ENCODE peak calls at places on chromosomes 7 and 10, in five cellular contexts. One of them, this sample, is unnamed.

GRCh38 chr7:26365077-26365896 is 73.6 kb downstream of the SNX10 start:
- DNase-seq in upper lobe of right lung: no peak
- DNase-seq in HT-29: peak; percentile 84
- DNase-seq in myocyte: peak; percentile 82
- DNase-seq in activated T-cell treated with anti-CD3 and anti-CD28 coated beads, Interleukin-2, amount 50 U/mL, for 4 hours: peak; percentile 35
- DNase-seq in this sample: peak; percentile 73

GRCh38 chr10:131110241-131110783 is 201.2 kb downstream of the TCERG1L start:
- DNase-seq in HT-29: no peak
- DNase-seq in myocyte: no peak
- DNase-seq in upper lobe of right lung: no peak
- DNase-seq in activated T-cell treated with anti-CD3 and anti-CD28 coated beads, Interleukin-2, amount 50 U/mL, for 4 hours: no peak
- DNase-seq in this sample: no peak

GRCh38 chr10:90642136-90642535 is 215.7 kb downstream of the HTR7 start:
- DNase-seq in activated T-cell treated with anti-CD3 and anti-CD28 coated beads, Interleukin-2, amount 50 U/mL, for 4 hours: no peak
- DNase-seq in upper lobe of right lung: no peak
- DNase-seq in myocyte: no peak
- DNase-seq in HT-29: no peak
- DNase-seq in this sample: no peak

GRCh38 chr7:54967384-54967783 is 51.4 kb upstream of the EGFR start:
- DNase-seq in HT-29: no peak
- DNase-seq in activated T-cell treated with anti-CD3 and anti-CD28 coated beads, Interleukin-2, amount 50 U/mL, for 4 hours: no peak
- DNase-seq in upper lobe of right lung: no peak
- DNase-seq in myocyte: peak; percentile 22
- DNase-seq in this sample: peak; percentile 54

GRCh38 chr10:101047961-101048892 is 13.6 kb upstream of the KAZALD1 start:
- DNase-seq in upper lobe of right lung: no peak
- DNase-seq in activated T-cell treated with anti-CD3 and anti-CD28 coated beads, Interleukin-2, amount 50 U/mL, for 4 hours: no peak
- DNase-seq in myocyte: no peak
- DNase-seq in HT-29: peak; percentile 43
- DNase-seq in this sample: no peak

GRCh38 chr7:23811540-23811939 is 101.5 kb downstream of the STK31 start:
- DNase-seq in myocyte: no peak
- DNase-seq in activated T-cell treated with anti-CD3 and anti-CD28 coated beads, Interleukin-2, amount 50 U/mL, for 4 hours: no peak
- DNase-seq in HT-29: peak; percentile 31
- DNase-seq in upper lobe of right lung: no peak
- DNase-seq in this sample: no peak

GRCh38 chr10:106560925-106561640 is 603.4 kb downstream of the SORCS1 start:
- DNase-seq in activated T-cell treated with anti-CD3 and anti-CD28 coated beads, Interleukin-2, amount 50 U/mL, for 4 hours: no peak
- DNase-seq in myocyte: no peak
- DNase-seq in upper lobe of right lung: no peak
- DNase-seq in HT-29: no peak
- DNase-seq in this sample: no peak

GRCh38 chr7:150988230-150989226 is 2.3 kb upstream of the NOS3 start:
- DNase-seq in upper lobe of right lung: no peak
- DNase-seq in activated T-cell treated with anti-CD3 and anti-CD28 coated beads, Interleukin-2, amount 50 U/mL, for 4 hours: peak; percentile 67
- DNase-seq in HT-29: peak; percentile 61
- DNase-seq in myocyte: peak; percentile 51
- DNase-seq in this sample: no peak

GRCh38 chr10:96740579-96741281 is 20.4 kb upstream of the PIK3AP1 start:
- DNase-seq in activated T-cell treated with anti-CD3 and anti-CD28 coated beads, Interleukin-2, amount 50 U/mL, for 4 hours: no peak
- DNase-seq in myocyte: no peak
- DNase-seq in upper lobe of right lung: peak; percentile 85
- DNase-seq in HT-29: no peak
- DNase-seq in this sample: no peak

GRCh38 chr7:36535866-36536664 is 146.4 kb downstream of the ANLN start:
- DNase-seq in myocyte: peak; percentile 40
- DNase-seq in HT-29: no peak
- DNase-seq in upper lobe of right lung: no peak
- DNase-seq in activated T-cell treated with anti-CD3 and anti-CD28 coated beads, Interleukin-2, amount 50 U/mL, for 4 hours: no peak
- DNase-seq in this sample: no peak

GRCh38 chr7:4740796-4741195 is 34.6 kb upstream of the AP5Z1 start:
- DNase-seq in activated T-cell treated with anti-CD3 and anti-CD28 coated beads, Interleukin-2, amount 50 U/mL, for 4 hours: no peak
- DNase-seq in myocyte: no peak
- DNase-seq in upper lobe of right lung: no peak
- DNase-seq in HT-29: no peak
- DNase-seq in this sample: no peak